ENCODE peak calls at places on chromosomes 5 and 9, in six cellular contexts. I, Q, T, S, R and W are unnamed samples.

GRCh38 chr5:160230686-160231527 is 1.6 kb downstream of the FABP6 start:
- DNase-seq in I (no peak), Q (no peak), T (peak; percentile 75), S (no peak), R (no peak), W (peak; percentile 76)

GRCh38 chr9:93164085-93164484 is 19.9 kb upstream of the WNK2 start:
- DNase-seq in I (no peak), Q (peak; percentile 62), T (no peak), S (no peak), R (no peak), W (no peak)

GRCh38 chr5:53008751-53009150 is 19.6 kb downstream of the ITGA2 start:
- DNase-seq in I (no peak), Q (no peak), T (peak; percentile 93), S (no peak), R (no peak), W (peak; percentile 76)

GRCh38 chr9:21591221-21592062 is 109.3 kb upstream of the IFNE start:
- DNase-seq in I (no peak), Q (peak; percentile 53), T (peak; percentile 98), S (no peak), R (no peak), W (peak; percentile 89)

GRCh38 chr5:143619038-143619437 is 192.9 kb upstream of the HMHB1 start:
- DNase-seq in I (no peak), Q (no peak), T (no peak), S (no peak), R (no peak), W (no peak)

GRCh38 chr5:174601937-174602336 is 122.4 kb upstream of the MSX2 start:
- DNase-seq in I (no peak), Q (peak; percentile 27), T (peak; percentile 36), S (no peak), R (no peak), W (no peak)

GRCh38 chr5:41065691-41066335 is 5.3 kb downstream of the MROH2B start:
- DNase-seq in I (no peak), Q (no peak), T (no peak), S (no peak), R (no peak), W (no peak)

GRCh38 chr5:59789197-59789596 is 104.3 kb downstream of the PDE4D start:
- DNase-seq in I (no peak), Q (no peak), T (peak; percentile 42), S (no peak), R (no peak), W (peak; percentile 68)

GRCh38 chr9:99793528-99793927 is 28.2 kb upstream of the NR4A3 start:
- DNase-seq in I (no peak), Q (no peak), T (no peak), S (no peak), R (no peak), W (no peak)

GRCh38 chr9:130396581-130396980 is 48.2 kb upstream of the ASS1 start:
- DNase-seq in I (no peak), Q (no peak), T (no peak), S (no peak), R (no peak), W (no peak)

GRCh38 chr5:83844320-83845068 is 123.8 kb upstream of the HAPLN1 start:
- DNase-seq in I (no peak), Q (peak; percentile 24), T (peak; percentile 56), S (no peak), R (no peak), W (peak; percentile 68)

GRCh38 chr9:85443190-85443598 is 298.6 kb downstream of the AGTPBP1 start:
- DNase-seq in I (no peak), Q (no peak), T (no peak), S (no peak), R (no peak), W (no peak)

GRCh38 chr5:135349886-135350285 is 49.1 kb downstream of the MACROH2A1 start:
- DNase-seq in I (no peak), Q (no peak), T (no peak), S (no peak), R (no peak), W (no peak)

GRCh38 chr5:115588640-115589039 is 13.6 kb downstream of the TICAM2 start:
- DNase-seq in I (no peak), Q (no peak), T (no peak), S (no peak), R (no peak), W (no peak)

GRCh38 chr5:14109041-14109747 is 33.9 kb upstream of the TRIO start:
- DNase-seq in I (no peak), Q (no peak), T (peak; percentile 82), S (no peak), R (no peak), W (peak; percentile 28)

DNA sequence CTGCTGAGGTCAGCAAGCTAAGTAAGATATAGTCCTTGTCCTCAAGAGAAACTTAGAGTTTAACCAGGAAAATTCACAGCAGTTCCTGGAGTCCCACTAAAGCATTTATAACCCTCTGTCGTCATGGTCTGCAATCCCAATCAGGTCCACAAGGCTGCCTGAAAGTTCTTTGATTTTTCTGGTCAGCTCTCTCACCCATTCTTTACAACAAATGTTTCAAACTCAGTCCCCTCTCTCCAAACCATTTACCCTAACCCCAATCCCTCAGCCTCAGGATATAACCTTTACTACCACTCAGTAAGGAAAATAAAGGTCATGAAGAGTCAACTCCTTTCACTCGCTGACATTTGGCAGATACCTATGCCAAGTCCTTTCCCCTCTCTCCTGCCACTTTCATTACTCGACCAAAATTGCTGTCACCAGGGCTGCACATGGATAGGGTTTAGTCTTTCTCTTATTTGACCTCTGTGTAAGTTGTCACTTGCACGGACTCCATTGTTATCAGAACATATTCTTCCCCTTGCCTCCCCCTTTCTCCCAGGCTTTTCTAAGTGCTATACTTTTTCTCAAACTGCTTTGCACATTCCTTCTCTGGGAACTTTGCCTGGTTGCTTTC is 936.6 kb downstream of the NR2F1-AS1 start:
- DNase-seq in I (no peak), Q (peak; percentile 62), T (no peak), S (no peak), R (no peak), W (no peak)
- TF ChIP-seq CTCF in I (no peak), Q (peak; percentile 8), T (no peak), S (peak; percentile 24), R (no peak), W (no peak)

DNA sequence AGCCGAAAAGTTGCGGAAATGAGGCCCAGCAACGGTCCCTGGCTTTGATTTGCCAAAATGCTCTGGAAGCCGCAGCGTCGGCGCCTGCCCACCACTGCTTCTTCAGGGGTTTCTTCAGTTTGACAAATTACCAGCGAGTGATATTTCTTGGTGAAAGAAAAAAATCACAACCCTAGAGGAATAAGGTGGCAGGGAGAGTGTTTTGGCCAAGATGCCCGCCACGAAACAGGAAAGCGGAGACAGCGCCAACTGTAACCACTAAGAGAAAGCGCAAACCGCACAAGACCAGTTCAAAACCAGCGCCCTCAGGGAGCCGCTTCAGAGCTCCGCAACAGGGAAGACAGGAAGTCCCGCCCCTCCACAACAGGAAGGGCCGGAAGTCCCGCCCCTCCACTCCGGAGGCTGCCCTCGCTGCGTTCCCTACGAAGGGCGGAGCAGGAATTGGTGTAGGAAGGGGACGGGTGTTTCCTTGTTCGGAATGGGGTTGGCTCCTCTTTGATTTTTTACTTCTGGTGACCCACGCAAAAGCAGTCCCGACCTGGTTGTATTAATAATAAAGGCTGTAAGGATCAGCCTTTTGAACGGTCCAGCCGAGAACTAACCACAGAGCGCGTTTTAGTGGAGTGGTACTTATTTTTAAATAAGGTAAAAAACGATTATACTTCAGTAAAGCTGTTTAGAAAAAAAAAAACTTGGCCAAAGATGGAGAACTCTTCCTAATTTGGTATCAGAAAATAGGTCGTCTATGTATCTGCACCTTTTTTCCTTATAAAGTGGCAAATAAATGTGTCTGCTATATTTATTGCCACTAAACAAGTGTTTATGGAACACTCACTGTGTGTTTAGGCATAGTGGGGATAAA is at the start of gene C5orf34:
- DNase-seq in I (peak; percentile 97), Q (peak; percentile 98), T (peak; percentile 97), S (peak; percentile 99), R (peak; percentile 93), W (peak; percentile 97)
- TF ChIP-seq CTCF in I (no peak), Q (no peak), T (no peak), S (no peak), R (no peak), W (no peak)

DNA sequence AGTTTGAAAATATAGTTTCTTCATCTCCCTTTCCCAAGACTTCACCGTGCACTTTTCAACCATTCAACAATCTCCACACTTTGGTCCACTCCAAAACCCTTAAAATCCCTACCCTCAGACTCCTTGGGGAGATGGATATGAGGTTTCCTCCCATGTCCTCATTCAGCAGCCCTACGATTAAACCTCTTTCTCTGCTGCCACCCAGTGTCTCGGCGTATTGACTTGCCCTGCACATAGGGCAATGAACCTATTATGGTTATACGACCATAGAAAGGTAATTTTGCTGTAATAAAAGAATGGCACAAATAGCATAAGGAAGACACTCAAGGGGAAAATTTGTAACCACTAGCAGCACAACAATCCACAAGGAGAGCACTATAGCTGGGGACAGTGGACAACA is 803.5 kb downstream of the TLE1 start:
- DNase-seq in I (no peak), Q (peak; percentile 52), T (peak; percentile 34), S (no peak), R (no peak), W (peak; percentile 40)
- TF ChIP-seq CTCF in I (no peak), Q (peak; percentile 80), T (peak; percentile 21), S (no peak), R (no peak), W (no peak)

GRCh38 chr9:35725362-35725761 is 6.6 kb downstream of the TLN1 start:
- DNase-seq in I (no peak), Q (peak; percentile 55), T (no peak), S (no peak), R (no peak), W (no peak)
- TF ChIP-seq CTCF in I (no peak), Q (peak; percentile 4), T (no peak), S (no peak), R (no peak), W (no peak)

GRCh38 chr5:151742870-151743294 is 15.5 kb downstream of the ATOX1 start:
- DNase-seq in I (peak; percentile 81), Q (peak; percentile 89), T (peak; percentile 65), S (peak; percentile 53), R (no peak), W (peak; percentile 84)
- TF ChIP-seq CTCF in I (peak; percentile 46), Q (peak; percentile 93), T (peak; percentile 68), S (peak; percentile 67), R (peak; percentile 40), W (peak; percentile 85)